ENCODE peak calls at places on chromosome 15, in six cellular contexts. One of them, this sample, is unnamed.

GRCh38 chr15:70976856-70977255 is 84.2 kb downstream of the LRRC49 start:
- DNase-seq in stimulated activated CD4-positive, alpha-beta T cell treated with anti-CD3 and anti-CD28 coated beads, Interleukin-15, amount 100 ng/mL, for 24 hours: no peak
- DNase-seq in stimulated activated CD8-positive, alpha-beta memory T cell treated with anti-CD3 and anti-CD28 coated beads, Interleukin-4, amount 100 ng/mL, for 48 hours: no peak
- DNase-seq in left lobe of liver: no peak
- DNase-seq in ELR: peak
- DNase-seq in amygdala: no peak
- DNase-seq in this sample: no peak

GRCh38 chr15:74314897-74315438 is 52.5 kb downstream of the CYP11A1 start:
- DNase-seq in stimulated activated CD4-positive, alpha-beta T cell treated with anti-CD3 and anti-CD28 coated beads, Interleukin-15, amount 100 ng/mL, for 24 hours: peak
- DNase-seq in stimulated activated CD8-positive, alpha-beta memory T cell treated with anti-CD3 and anti-CD28 coated beads, Interleukin-4, amount 100 ng/mL, for 48 hours: peak
- DNase-seq in left lobe of liver: no peak
- DNase-seq in ELR: no peak
- DNase-seq in amygdala: no peak
- DNase-seq in this sample: no peak

GRCh38 chr15:51802593-51802992 is 26.9 kb upstream of the TMOD3 start:
- DNase-seq in stimulated activated CD4-positive, alpha-beta T cell treated with anti-CD3 and anti-CD28 coated beads, Interleukin-15, amount 100 ng/mL, for 24 hours: no peak
- DNase-seq in stimulated activated CD8-positive, alpha-beta memory T cell treated with anti-CD3 and anti-CD28 coated beads, Interleukin-4, amount 100 ng/mL, for 48 hours: no peak
- DNase-seq in left lobe of liver: no peak
- DNase-seq in ELR: no peak
- DNase-seq in amygdala: no peak
- DNase-seq in this sample: no peak

GRCh38 chr15:77479015-77479414 is 58.3 kb downstream of the HMG20A start:
- DNase-seq in stimulated activated CD4-positive, alpha-beta T cell treated with anti-CD3 and anti-CD28 coated beads, Interleukin-15, amount 100 ng/mL, for 24 hours: no peak
- DNase-seq in stimulated activated CD8-positive, alpha-beta memory T cell treated with anti-CD3 and anti-CD28 coated beads, Interleukin-4, amount 100 ng/mL, for 48 hours: no peak
- DNase-seq in left lobe of liver: no peak
- DNase-seq in ELR: no peak
- DNase-seq in amygdala: no peak
- DNase-seq in this sample: no peak

GRCh38 chr15:48076454-48076853 is 44.3 kb upstream of the SLC24A5 start:
- DNase-seq in stimulated activated CD4-positive, alpha-beta T cell treated with anti-CD3 and anti-CD28 coated beads, Interleukin-15, amount 100 ng/mL, for 24 hours: no peak
- DNase-seq in stimulated activated CD8-positive, alpha-beta memory T cell treated with anti-CD3 and anti-CD28 coated beads, Interleukin-4, amount 100 ng/mL, for 48 hours: no peak
- DNase-seq in left lobe of liver: no peak
- DNase-seq in ELR: peak
- DNase-seq in amygdala: no peak
- DNase-seq in this sample: no peak

GRCh38 chr15:45129651-45130129 is at the start of the genes DUOX1 and DUOXA1:
- DNase-seq in stimulated activated CD4-positive, alpha-beta T cell treated with anti-CD3 and anti-CD28 coated beads, Interleukin-15, amount 100 ng/mL, for 24 hours: peak
- DNase-seq in stimulated activated CD8-positive, alpha-beta memory T cell treated with anti-CD3 and anti-CD28 coated beads, Interleukin-4, amount 100 ng/mL, for 48 hours: peak
- DNase-seq in left lobe of liver: no peak
- DNase-seq in ELR: no peak
- DNase-seq in amygdala: no peak
- DNase-seq in this sample: peak

GRCh38 chr15:92845109-92845508 is 55.0 kb upstream of the CHD2 start:
- DNase-seq in stimulated activated CD4-positive, alpha-beta T cell treated with anti-CD3 and anti-CD28 coated beads, Interleukin-15, amount 100 ng/mL, for 24 hours: no peak
- DNase-seq in stimulated activated CD8-positive, alpha-beta memory T cell treated with anti-CD3 and anti-CD28 coated beads, Interleukin-4, amount 100 ng/mL, for 48 hours: no peak
- DNase-seq in left lobe of liver: no peak
- DNase-seq in ELR: peak
- DNase-seq in amygdala: no peak
- DNase-seq in this sample: no peak

GRCh38 chr15:57552678-57553334 is 38.9 kb upstream of the MYZAP start:
- DNase-seq in stimulated activated CD4-positive, alpha-beta T cell treated with anti-CD3 and anti-CD28 coated beads, Interleukin-15, amount 100 ng/mL, for 24 hours: no peak
- DNase-seq in stimulated activated CD8-positive, alpha-beta memory T cell treated with anti-CD3 and anti-CD28 coated beads, Interleukin-4, amount 100 ng/mL, for 48 hours: no peak
- DNase-seq in left lobe of liver: no peak
- DNase-seq in ELR: no peak
- DNase-seq in amygdala: no peak
- DNase-seq in this sample: no peak

GRCh38 chr15:42275780-42276395 is 2.7 kb upstream of the TMEM87A start:
- DNase-seq in stimulated activated CD4-positive, alpha-beta T cell treated with anti-CD3 and anti-CD28 coated beads, Interleukin-15, amount 100 ng/mL, for 24 hours: no peak
- DNase-seq in stimulated activated CD8-positive, alpha-beta memory T cell treated with anti-CD3 and anti-CD28 coated beads, Interleukin-4, amount 100 ng/mL, for 48 hours: no peak
- DNase-seq in left lobe of liver: no peak
- DNase-seq in ELR: no peak
- DNase-seq in amygdala: no peak
- DNase-seq in this sample: no peak

GRCh38 chr15:65365229-65365628 is 12.6 kb downstream of the IGDCC3 start:
- DNase-seq in stimulated activated CD4-positive, alpha-beta T cell treated with anti-CD3 and anti-CD28 coated beads, Interleukin-15, amount 100 ng/mL, for 24 hours: no peak
- DNase-seq in stimulated activated CD8-positive, alpha-beta memory T cell treated with anti-CD3 and anti-CD28 coated beads, Interleukin-4, amount 100 ng/mL, for 48 hours: no peak
- DNase-seq in left lobe of liver: no peak
- DNase-seq in ELR: no peak
- DNase-seq in amygdala: no peak
- DNase-seq in this sample: no peak

GRCh38 chr15:59501531-59502113 is 63.6 kb downstream of the FAM81A start:
- DNase-seq in stimulated activated CD4-positive, alpha-beta T cell treated with anti-CD3 and anti-CD28 coated beads, Interleukin-15, amount 100 ng/mL, for 24 hours: peak
- DNase-seq in stimulated activated CD8-positive, alpha-beta memory T cell treated with anti-CD3 and anti-CD28 coated beads, Interleukin-4, amount 100 ng/mL, for 48 hours: no peak
- DNase-seq in left lobe of liver: peak
- DNase-seq in ELR: peak
- DNase-seq in amygdala: no peak
- DNase-seq in this sample: no peak

GRCh38 chr15:73900129-73900712 is 26.0 kb upstream of the LOXL1 start:
- DNase-seq in stimulated activated CD4-positive, alpha-beta T cell treated with anti-CD3 and anti-CD28 coated beads, Interleukin-15, amount 100 ng/mL, for 24 hours: no peak
- DNase-seq in stimulated activated CD8-positive, alpha-beta memory T cell treated with anti-CD3 and anti-CD28 coated beads, Interleukin-4, amount 100 ng/mL, for 48 hours: no peak
- DNase-seq in left lobe of liver: no peak
- DNase-seq in ELR: peak
- DNase-seq in amygdala: no peak
- DNase-seq in this sample: no peak